ENCODE peak calls at places on chromosomes 11 and 22, in five cellular contexts. G is ELF-1; C is CD4-positive, alpha-beta T cell; O is stimulated activated CD4-positive, alpha-beta T cell treated with anti-CD3 and anti-CD28 coated beads, Interleukin-15, amount 100 ng/mL, for 48 hours; U is activated CD8-positive, alpha-beta memory T cell treated with anti-CD3 and anti-CD28 coated beads, Interleukin-2, amount 10 ng/mL, durations not matched to agents 7 days and 5 days. L is an unnamed sample.

GRCh38 chr11:126718319-126718718 is 282.3 kb downstream of the KIRREL3 start:
- DNase-seq in G (no peak), C (no peak), O (no peak), U (no peak), L (no peak)

GRCh38 chr11:97996762-97997161 is 1024.0 kb upstream of the CNTN5 start:
- DNase-seq in G (no peak), C (no peak), O (no peak), U (no peak), L (no peak)

GRCh38 chr11:72781313-72782080 is 12.3 kb downstream of the STARD10 start:
- DNase-seq in G (no peak), C (peak), O (peak), U (no peak), L (no peak)

GRCh38 chr11:77141034-77141433 is 13.0 kb downstream of the MYO7A start:
- DNase-seq in G (no peak), C (no peak), O (no peak), U (no peak), L (no peak)

GRCh38 chr11:132408877-132409276 is 1038.5 kb downstream of the NTM start:
- DNase-seq in G (no peak), C (no peak), O (no peak), U (no peak), L (no peak)

GRCh38 chr11:23574149-23574548 is 713.9 kb upstream of the CCDC179 start:
- DNase-seq in G (no peak), C (no peak), O (no peak), U (no peak), L (no peak)

GRCh38 chr11:64765841-64766682 is 6.3 kb upstream of the PYGM start:
- DNase-seq in G (no peak), C (no peak), O (no peak), U (no peak), L (no peak)

GRCh38 chr11:119421941-119422504 is 949 bp downstream of the THY1 start:
- DNase-seq in G (peak), C (no peak), O (no peak), U (no peak), L (no peak)

GRCh38 chr22:30591588-30592359 is at the start of gene PES1:
- DNase-seq in G (peak), C (peak), O (peak), U (peak), L (peak)

GRCh38 chr22:22006596-22006990 is 24.0 kb upstream of the TOP3B start:
- DNase-seq in G (no peak), C (no peak), O (no peak), U (no peak), L (no peak)

GRCh38 chr22:42440728-42441127 is 8.5 kb upstream of the NFAM1 start:
- DNase-seq in G (no peak), C (no peak), O (no peak), U (no peak), L (no peak)

GRCh38 chr11:87194985-87195820 is 157.5 kb downstream of the TMEM135 start:
- DNase-seq in G (no peak), C (no peak), O (no peak), U (no peak), L (no peak)

GRCh38 chr22:37483050-37483449 is 3.1 kb downstream of the MFNG start:
- DNase-seq in G (no peak), C (no peak), O (no peak), U (no peak), L (no peak)

GRCh38 chr22:42994917-42995562 is 19.9 kb downstream of the PACSIN2 start:
- DNase-seq in G (no peak), C (no peak), O (no peak), U (no peak), L (no peak)

L was measured in T1000.